ENCODE peak calls at places on chromosome 19, in ten cellular contexts. L, B, Z, W, J, Q, M, A, Y and X are unnamed samples.

GRCh38 chr19:44752816-44753618 is 4.5 kb downstream of the BCL3 start:
- DNase-seq in L (peak), B (peak), Z (peak), W (peak), J (peak), Q (peak), M (peak), A (peak), Y (peak), X (peak)

GRCh38 chr19:50820549-50821247 is 2.9 kb downstream of the KLK1 start:
- DNase-seq in L (no peak), B (no peak), Z (no peak), W (no peak), J (no peak), Q (peak), M (no peak), A (no peak), Y (peak), X (no peak)

GRCh38 chr19:18044825-18045304 is 36.9 kb downstream of the ARRDC2 start:
- DNase-seq in L (peak), B (no peak), Z (peak), W (peak), J (peak), Q (peak), M (peak), A (no peak), Y (peak), X (no peak)

GRCh38 chr19:2345794-2346663 is 14.0 kb upstream of the TMPRSS9 start:
- DNase-seq in L (peak), B (no peak), Z (no peak), W (peak), J (no peak), Q (no peak), M (no peak), A (no peak), Y (no peak), X (no peak)

GRCh38 chr19:8004723-8005513 is 523 bp downstream of the ELAVL1 start:
- DNase-seq in L (peak), B (peak), Z (no peak), W (peak), J (no peak), Q (peak), M (peak), A (no peak), Y (no peak), X (peak)

GRCh38 chr19:18278521-18279265 is 2.7 kb downstream of the JUND start:
- DNase-seq in L (peak), B (no peak), Z (no peak), W (peak), J (no peak), Q (no peak), M (no peak), A (no peak), Y (no peak), X (peak)

GRCh38 chr19:18173054-18173571 is 500 bp upstream of the IFI30 start:
- DNase-seq in L (peak), B (no peak), Z (no peak), W (no peak), J (peak), Q (peak), M (no peak), A (no peak), Y (peak), X (peak)

GRCh38 chr19:43636121-43636683 is 3.4 kb downstream of the CADM4 start:
- DNase-seq in L (no peak), B (no peak), Z (no peak), W (no peak), J (no peak), Q (no peak), M (no peak), A (no peak), Y (no peak), X (no peak)

GRCh38 chr19:53102701-53103140 is 501 bp downstream of the ZNF160 start:
- DNase-seq in L (peak), B (peak), Z (no peak), W (peak), J (no peak), Q (peak), M (peak), A (no peak), Y (peak), X (peak)

GRCh38 chr19:50568321-50569022 is at the start of gene LRRC4B:
- DNase-seq in L (no peak), B (no peak), Z (no peak), W (peak), J (no peak), Q (no peak), M (no peak), A (no peak), Y (no peak), X (peak)

GRCh38 chr19:13849277-13849676 is 27.7 kb upstream of the NANOS3 start:
- DNase-seq in L (no peak), B (no peak), Z (no peak), W (no peak), J (no peak), Q (no peak), M (no peak), A (no peak), Y (no peak), X (no peak)

GRCh38 chr19:13847900-13848677 is 28.8 kb upstream of the NANOS3 start:
- DNase-seq in L (no peak), B (no peak), Z (no peak), W (no peak), J (no peak), Q (no peak), M (no peak), A (no peak), Y (no peak), X (no peak)

GRCh38 chr19:13848811-13849241 is 28.1 kb upstream of the NANOS3 start:
- DNase-seq in L (no peak), B (no peak), Z (no peak), W (no peak), J (no peak), Q (no peak), M (no peak), A (no peak), Y (no peak), X (no peak)

GRCh38 chr19:13846533-13847032 is 30.4 kb upstream of the NANOS3 start:
- DNase-seq in L (peak), B (peak), Z (no peak), W (peak), J (peak), Q (peak), M (peak), A (no peak), Y (peak), X (peak)

GRCh38 chr19:13847033-13847899 is 29.7 kb upstream of the NANOS3 start:
- DNase-seq in L (peak), B (peak), Z (no peak), W (peak), J (peak), Q (peak), M (peak), A (peak), Y (peak), X (peak)
- TF ChIP-seq CTCF in L (peak), B (peak), Z (peak), W (no peak), J (peak), Q (peak), M (no peak), A (no peak), Y (peak), X (peak)

GRCh38 chr19:19404879-19405860 is at the start of gene GATAD2A:
- DNase-seq in L (peak), B (peak), Z (peak), W (peak), J (peak), Q (peak), M (peak), A (peak), Y (peak), X (peak)
- TF ChIP-seq CTCF in L (peak), B (no peak), Z (peak), W (no peak), J (peak), Q (peak), M (no peak), A (peak), Y (peak), X (peak)

GRCh38 chr19:739998-740715 is 10.8 kb upstream of the MISP start:
- DNase-seq in L (no peak), B (no peak), Z (no peak), W (no peak), J (no peak), Q (no peak), M (no peak), A (no peak), Y (no peak), X (no peak)

GRCh38 chr19:736125-736524 is 14.8 kb upstream of the MISP start:
- DNase-seq in L (no peak), B (no peak), Z (no peak), W (no peak), J (no peak), Q (no peak), M (no peak), A (no peak), Y (peak), X (no peak)

GRCh38 chr19:734716-735115 is 16.2 kb upstream of the MISP start:
- DNase-seq in L (no peak), B (no peak), Z (no peak), W (no peak), J (no peak), Q (no peak), M (no peak), A (no peak), Y (no peak), X (no peak)

GRCh38 chr19:738509-739128 is 12.3 kb upstream of the MISP start:
- DNase-seq in L (no peak), B (no peak), Z (no peak), W (no peak), J (no peak), Q (no peak), M (no peak), A (no peak), Y (no peak), X (no peak)

DNA sequence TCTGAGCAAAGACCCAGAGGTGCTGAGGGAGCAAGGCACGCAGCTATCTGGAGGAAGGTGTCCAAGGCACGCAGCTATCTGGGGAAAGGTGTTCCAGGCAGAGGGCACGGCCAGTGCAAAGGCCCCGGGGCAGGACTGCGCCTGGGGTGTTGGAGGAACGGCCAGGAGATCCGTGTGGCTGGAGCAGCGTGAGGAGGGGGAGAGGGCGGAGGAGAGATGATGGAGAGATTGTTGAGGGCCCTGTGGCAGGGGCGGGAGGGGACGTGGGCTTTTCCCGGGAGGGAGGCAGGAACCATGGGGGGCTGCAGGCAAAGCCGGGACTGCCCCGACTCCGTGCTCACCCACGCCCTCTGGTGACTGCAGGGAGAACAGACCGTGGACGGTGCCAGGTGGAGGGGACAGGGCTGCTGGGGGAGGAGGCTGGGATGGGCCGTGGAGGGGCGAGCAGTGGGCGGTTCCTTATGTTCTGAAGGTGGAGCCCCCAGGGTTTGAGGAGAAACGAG is 13.3 kb upstream of the MISP start:
- DNase-seq in L (no peak), B (peak), Z (no peak), W (peak), J (no peak), Q (no peak), M (peak), A (no peak), Y (no peak), X (peak)
- TF ChIP-seq CTCF in L (peak), B (peak), Z (peak), W (peak), J (peak), Q (peak), M (peak), A (peak), Y (peak), X (peak)

DNA sequence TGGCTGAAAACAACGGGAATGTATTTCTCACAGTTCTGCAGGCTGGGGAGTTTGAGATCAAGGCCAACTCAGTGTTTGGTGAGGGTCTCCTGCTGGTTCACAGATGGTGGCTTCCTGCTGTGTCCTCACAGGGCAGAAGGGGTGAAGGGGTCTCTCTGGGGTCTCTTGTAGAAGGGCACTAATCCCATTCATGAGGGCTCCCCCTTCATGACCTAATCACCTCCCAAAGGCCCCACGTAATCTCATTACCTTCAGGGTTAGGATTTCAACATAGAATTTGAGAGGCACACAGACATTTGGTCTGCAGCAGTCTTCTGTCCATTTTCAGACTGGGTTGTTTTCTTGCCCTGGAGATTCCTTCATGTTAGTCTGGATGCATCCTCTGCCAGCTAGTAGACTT is 11.6 kb downstream of the ZNF444 start:
- DNase-seq in L (no peak), B (no peak), Z (no peak), W (no peak), J (no peak), Q (no peak), M (no peak), A (no peak), Y (no peak), X (no peak)
- TF ChIP-seq CTCF in L (no peak), B (no peak), Z (no peak), W (no peak), J (no peak), Q (no peak), M (no peak), A (no peak), Y (no peak), X (no peak)

GRCh38 chr19:13037161-13037560 is 41.9 kb downstream of the NFIX start:
- DNase-seq in L (peak), B (no peak), Z (no peak), W (peak), J (no peak), Q (no peak), M (peak), A (no peak), Y (no peak), X (no peak)

GRCh38 chr19:13035820-13036365 is 40.6 kb downstream of the NFIX start:
- DNase-seq in L (no peak), B (no peak), Z (no peak), W (no peak), J (no peak), Q (peak), M (no peak), A (no peak), Y (no peak), X (no peak)

GRCh38 chr19:13034636-13035035 is 39.4 kb downstream of the NFIX start:
- DNase-seq in L (peak), B (no peak), Z (no peak), W (no peak), J (no peak), Q (no peak), M (peak), A (no peak), Y (no peak), X (no peak)

GRCh38 chr19:13037718-13038117 is 42.4 kb downstream of the NFIX start:
- DNase-seq in L (no peak), B (no peak), Z (no peak), W (no peak), J (no peak), Q (no peak), M (no peak), A (no peak), Y (no peak), X (no peak)

GRCh38 chr19:13036366-13036976 is 41.2 kb downstream of the NFIX start:
- DNase-seq in L (peak), B (no peak), Z (no peak), W (peak), J (peak), Q (peak), M (peak), A (no peak), Y (no peak), X (no peak)
- TF ChIP-seq CTCF in L (peak), B (no peak), Z (no peak), W (no peak), J (no peak), Q (peak), M (peak), A (no peak), Y (peak), X (no peak)